ENCODE peak calls at places on chromosomes 16 and 17, in ten cellular contexts. I, X, L, Z, T, D, K, G, V and O are unnamed samples.

GRCh38 chr17:65043802-65044201 is 12.7 kb downstream of the GNA13 start:
- DNase-seq in G (no peak), T (no peak), Z (no peak), V (no peak), D (no peak), K (no peak), I (no peak), L (no peak), X (no peak), O (no peak)

GRCh38 chr17:13638855-13639458 is 37.2 kb upstream of the HS3ST3A1 start:
- DNase-seq in Z (no peak), I (no peak), D (no peak), V (no peak), X (no peak), G (peak; percentile 18), K (peak; percentile 43), T (no peak), L (no peak), O (no peak)

GRCh38 chr16:11315499-11315898 is 29.8 kb upstream of the RMI2 start:
- DNase-seq in L (no peak), T (no peak), K (peak; percentile 100), Z (no peak), D (peak; percentile 78), V (no peak), I (no peak), G (peak; percentile 55), X (no peak), O (no peak)

GRCh38 chr16:8971416-8971815 is 7.7 kb upstream of the USP7 start:
- DNase-seq in Z (no peak), I (no peak), V (no peak), K (no peak), T (no peak), G (no peak), D (no peak), X (no peak), L (no peak), O (no peak)

GRCh38 chr17:50924800-50925199 is 58.6 kb upstream of the TOB1 start:
- DNase-seq in G (no peak), V (no peak), T (no peak), D (no peak), K (no peak), X (no peak), I (peak; percentile 50), Z (no peak), L (no peak), O (no peak)

GRCh38 chr16:68564367-68564985 is 25.4 kb downstream of the ZFP90 start:
- DNase-seq in Z (no peak), G (peak; percentile 5), I (no peak), T (no peak), D (no peak), K (peak; percentile 42), V (no peak), L (no peak), X (no peak), O (no peak)

GRCh38 chr17:79612468-79613194 is 1.8 kb upstream of the RBFOX3 start:
- DNase-seq in D (no peak), X (no peak), G (peak; percentile 35), L (no peak), K (peak; percentile 94), T (no peak), Z (peak; percentile 3), V (peak; percentile 29), I (no peak), O (no peak)

GRCh38 chr17:34728771-34729310 is 149.5 kb downstream of the TMEM132E start:
- DNase-seq in V (no peak), T (no peak), X (no peak), I (no peak), L (no peak), D (no peak), K (peak; percentile 58), Z (no peak), G (no peak), O (no peak)

GRCh38 chr17:29116652-29117439 is 63.4 kb downstream of the MYO18A start:
- DNase-seq in K (peak; percentile 91), T (peak; percentile 74), I (peak; percentile 93), X (peak; percentile 76), Z (peak; percentile 66), L (no peak), G (peak; percentile 76), D (peak; percentile 47), V (peak; percentile 27), O (peak; percentile 70)

GRCh38 chr17:7026471-7027115 is 3.7 kb downstream of the BCL6B start:
- DNase-seq in T (no peak), D (no peak), Z (no peak), L (no peak), X (no peak), V (no peak), K (peak; percentile 21), G (no peak), I (no peak), O (no peak)

GRCh38 chr16:29678691-29679267 is at the start of gene QPRT:
- DNase-seq in G (peak; percentile 87), Z (no peak), X (peak; percentile 52), T (no peak), L (no peak), K (peak; percentile 95), D (peak; percentile 78), V (no peak), I (no peak), O (peak; percentile 58)

GRCh38 chr17:79919164-79919585 is 79.9 kb upstream of the CBX4 start:
- DNase-seq in K (peak; percentile 0), Z (no peak), I (peak; percentile 97), G (no peak), X (peak; percentile 88), T (no peak), V (peak; percentile 74), D (peak; percentile 80), L (no peak), O (peak; percentile 89)

GRCh38 chr17:10661377-10661906 is 4.3 kb upstream of the MYH3 start:
- DNase-seq in V (no peak), I (no peak), T (no peak), K (no peak), D (no peak), G (no peak), Z (no peak), X (no peak), L (no peak), O (no peak)

GRCh38 chr17:10668771-10669170 is 11.7 kb upstream of the MYH3 start:
- DNase-seq in T (no peak), D (peak; percentile 48), L (peak; percentile 58), G (peak; percentile 9), X (no peak), I (no peak), Z (no peak), V (no peak), K (no peak), O (no peak)

GRCh38 chr17:10663231-10663630 is 6.1 kb upstream of the MYH3 start:
- DNase-seq in X (no peak), G (no peak), V (no peak), T (no peak), Z (no peak), K (no peak), L (no peak), D (no peak), I (no peak), O (no peak)

DNA sequence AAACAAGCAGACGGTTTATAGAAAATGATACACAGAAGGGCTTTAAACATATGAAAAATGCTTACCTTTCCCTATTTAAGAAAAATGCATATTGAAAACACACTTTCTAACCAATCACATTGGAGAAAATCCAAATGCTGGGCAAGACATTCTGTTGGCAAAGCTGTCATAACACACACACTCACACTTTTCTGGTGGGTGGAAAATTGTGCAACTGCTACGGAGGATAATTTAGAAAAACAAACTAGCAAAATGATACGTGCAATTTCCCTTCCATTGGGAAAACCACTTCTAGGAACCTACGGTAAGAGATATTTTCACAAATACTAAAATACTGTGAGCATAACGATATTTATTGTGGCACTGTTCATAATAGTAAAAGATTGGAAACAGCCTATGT is 9.8 kb upstream of the MYH3 start:
- DNase-seq in Z (no peak), I (no peak), V (no peak), K (no peak), G (no peak), L (no peak), T (no peak), D (no peak), X (no peak), O (no peak)
- H3K27ac ChIP-seq in Z (no peak overlapping the region), I (no peak overlapping the region), V (no peak overlapping the region), K (no peak overlapping the region), G (no peak overlapping the region), L (no peak overlapping the region), T (no peak overlapping the region), D (no peak overlapping the region), X (no peak overlapping the region), O (no peak overlapping the region)

GRCh38 chr16:7209598-7209997 is 123.0 kb upstream of the RBFOX1 start:
- DNase-seq in L (no peak), G (no peak), T (no peak), I (no peak), D (no peak), K (no peak), V (peak; percentile 0), X (no peak), Z (no peak), O (no peak)
- TF ChIP-seq CTCF in L (no peak), G (no peak), T (no peak), I (no peak), D (no peak), K (no peak), V (no peak), X (no peak), Z (no peak), O (no peak)

DNA sequence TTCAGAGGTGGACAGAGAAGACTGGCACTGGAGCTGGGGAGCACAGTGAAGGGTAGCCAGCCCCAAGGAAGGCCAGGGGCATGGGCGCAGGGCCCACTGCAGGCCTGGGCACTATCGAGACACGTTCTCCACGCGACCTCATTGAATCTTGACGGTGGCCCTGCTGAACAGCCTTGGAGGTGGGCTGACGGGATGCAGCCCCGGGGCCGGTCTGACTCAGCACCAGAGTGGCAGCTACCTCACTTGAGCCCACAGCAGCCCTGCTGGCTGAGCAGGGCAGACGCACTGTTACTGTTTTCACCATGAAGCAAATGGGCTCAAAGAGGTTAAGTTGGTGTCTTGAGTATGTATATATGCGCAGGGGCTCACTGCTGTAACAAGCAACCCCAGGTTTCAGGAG is 78.8 kb upstream of the FOXF1 start:
- DNase-seq in T (no peak), V (no peak), X (no peak), L (no peak), Z (no peak), G (no peak), K (peak; percentile 15), I (no peak), D (no peak), O (no peak)
- H3K27ac ChIP-seq in T (no peak overlapping the region), V (no peak overlapping the region), X (no peak overlapping the region), L (no peak overlapping the region), Z (no peak overlapping the region), G (no peak overlapping the region), K (no peak overlapping the region), I (no peak overlapping the region), D (no peak overlapping the region), O (no peak overlapping the region)

DNA sequence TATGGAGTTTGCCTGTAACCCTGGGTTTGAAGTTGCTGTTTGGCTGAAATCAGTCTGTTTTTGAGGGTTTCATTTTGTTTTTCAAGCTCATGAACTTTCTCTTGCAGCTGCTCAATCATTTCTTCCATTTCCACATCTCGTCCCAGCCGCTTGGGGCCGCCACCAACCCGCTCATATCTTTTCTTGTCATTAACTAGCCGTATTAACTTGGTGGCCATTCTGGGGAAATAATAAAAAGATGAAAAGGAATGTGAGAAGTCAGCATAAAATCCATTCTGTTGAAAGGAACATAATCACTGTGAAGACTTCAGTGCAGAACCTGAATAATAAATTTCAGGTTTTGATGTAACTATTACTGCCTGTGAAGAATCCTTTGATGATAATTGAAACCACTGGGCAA is 11.5 kb downstream of the RPGRIP1L start:
- DNase-seq in I (no peak), G (peak; percentile 46), X (no peak), L (no peak), Z (no peak), K (peak; percentile 44), D (peak; percentile 45), T (no peak), V (no peak), O (no peak)
- TF ChIP-seq CTCF in I (no peak), G (peak; percentile 48), X (no peak), L (no peak), Z (no peak), K (peak; percentile 74), D (peak; percentile 61), T (no peak), V (peak; percentile 35), O (no peak)